ENCODE peak calls at places on chromosomes 5 and 9, in five cellular contexts. W is C1 segment of cervical spinal cord, U is adrenal gland, L is D721Med, K is ovary. D is an unnamed sample.

GRCh38 chr5:131515348-131515747 is 119.7 kb downstream of the RAPGEF6 start:
- DNase-seq in L (no peak), K (no peak), W (no peak), U (no peak), D (no peak)

GRCh38 chr5:109920736-109921135 is 231.0 kb downstream of the MAN2A1 start:
- DNase-seq in L (no peak), K (no peak), W (no peak), U (no peak), D (no peak)

GRCh38 chr5:981466-981865 is 27.1 kb upstream of the NKD2 start:
- DNase-seq in L (no peak), U (no peak), W (no peak), K (no peak), D (no peak)

GRCh38 chr5:137155621-137156020 is 343.5 kb downstream of the SPOCK1 start:
- DNase-seq in W (no peak), L (no peak), K (no peak), U (no peak), D (no peak)

GRCh38 chr5:122095158-122095557 is 17.1 kb upstream of the LOX start:
- DNase-seq in U (no peak), K (no peak), W (no peak), L (no peak), D (no peak)

GRCh38 chr9:79390077-79390673 is 181.6 kb upstream of the TLE4 start:
- DNase-seq in L (no peak), U (no peak), W (no peak), K (no peak), D (no peak)

GRCh38 chr9:108972626-108973209 is 38.5 kb downstream of the ABITRAM start:
- DNase-seq in U (no peak), K (no peak), W (no peak), L (no peak), D (no peak)

GRCh38 chr5:155839251-155840037 is 487.5 kb upstream of the SGCD start:
- DNase-seq in K (no peak), U (no peak), L (peak), W (no peak), D (no peak)

GRCh38 chr5:144206136-144206535 is 35.5 kb downstream of the KCTD16 start:
- DNase-seq in W (no peak), K (no peak), U (no peak), L (no peak), D (no peak)

GRCh38 chr5:165328856-165329255 is 1823.4 kb downstream of the MAT2B start:
- DNase-seq in K (no peak), W (no peak), L (no peak), U (no peak), D (no peak)

GRCh38 chr5:139390639-139391569 is 1.2 kb upstream of the MZB1 start:
- DNase-seq in W (no peak), L (peak), U (no peak), K (no peak), D (peak)

GRCh38 chr9:4855861-4856260 is 63.1 kb downstream of the RCL1 start:
- DNase-seq in K (no peak), U (peak), L (no peak), W (no peak), D (no peak)

GRCh38 chr9:136853596-136854112 is 1.5 kb downstream of the MAMDC4 start:
- DNase-seq in L (no peak), U (peak), W (no peak), K (peak), D (no peak)

GRCh38 chr9:89426389-89426961 is 71.4 kb downstream of the SEMA4D start:
- DNase-seq in W (no peak), L (no peak), U (no peak), K (no peak), D (peak)

GRCh38 chr9:79572891-79573696 is 1.3 kb downstream of the TLE4 start:
- DNase-seq in W (peak), L (no peak), K (peak), U (peak), D (peak)

GRCh38 chr5:35308391-35308790 is 78.1 kb upstream of the PRLR start:
- DNase-seq in W (no peak), L (no peak), K (no peak), U (peak), D (no peak)

GRCh38 chr9:30534458-30534857 is 1850.0 kb upstream of the ACO1 start:
- DNase-seq in K (no peak), U (no peak), L (no peak), W (no peak), D (no peak)

GRCh38 chr5:26009742-26010141 is 1028.6 kb downstream of the CDH9 start:
- DNase-seq in L (no peak), W (no peak), K (no peak), U (no peak), D (no peak)

GRCh38 chr5:94670726-94671125 is 52.3 kb downstream of the SLF1 start:
- DNase-seq in L (no peak), U (no peak), W (no peak), K (no peak), D (no peak)

GRCh38 chr5:9617739-9618504 is 12.2 kb downstream of the TAS2R1 start:
- DNase-seq in W (no peak), L (no peak), U (no peak), K (no peak), D (no peak)

GRCh38 chr9:95143591-95144561 is 173.6 kb downstream of the FANCC start:
- DNase-seq in U (peak), K (peak), W (no peak), L (no peak), D (no peak)

GRCh38 chr9:91536211-91536691 is 112.6 kb upstream of the NFIL3 start:
- DNase-seq in U (no peak), W (no peak), L (no peak), K (no peak), D (no peak)

GRCh38 chr5:136036991-136037705 is 8.4 kb downstream of the TGFBI start:
- DNase-seq in L (no peak), K (no peak), U (no peak), W (no peak), D (no peak)

GRCh38 chr5:161846731-161847130 is 1.2 kb upstream of the GABRA1 start:
- DNase-seq in K (no peak), U (no peak), W (no peak), L (no peak), D (no peak)

GRCh38 chr9:126128494-126129142 is 198.0 kb upstream of the MVB12B start:
- DNase-seq in L (no peak), U (peak), K (no peak), W (no peak), D (peak)

GRCh38 chr5:59496524-59497134 is 396.9 kb downstream of the PDE4D start:
- DNase-seq in W (no peak), U (no peak), K (no peak), L (no peak), D (no peak)

GRCh38 chr9:136385015-136385414 is 11.5 kb upstream of the CARD9 start:
- DNase-seq in K (no peak), W (no peak), L (no peak), U (no peak), D (no peak)

GRCh38 chr5:63456279-63456678 is 506.0 kb downstream of the HTR1A start:
- DNase-seq in W (no peak), L (no peak), U (no peak), K (no peak), D (no peak)

GRCh38 chr9:5587024-5587423 is 41.9 kb upstream of the RIC1 start:
- DNase-seq in U (no peak), L (no peak), K (no peak), W (no peak), D (no peak)

D was measured in chondrocyte.